ENCODE peak calls at places on chromosomes 3 and 15, in five cellular contexts. One of them, this sample, is unnamed.

GRCh38 chr3:173404156-173404555 is 6.6 kb downstream of the NLGN1 start:
- DNase-seq in cardiac muscle cell: no peak
- DNase-seq in CD8-positive, alpha-beta memory T cell: no peak
- DNase-seq in ovary: no peak
- DNase-seq in cardiac fibroblast: no peak
- DNase-seq in this sample: no peak

GRCh38 chr15:92425578-92426225 is 32.0 kb downstream of the ST8SIA2 start:
- DNase-seq in cardiac muscle cell: peak
- DNase-seq in CD8-positive, alpha-beta memory T cell: no peak
- DNase-seq in ovary: no peak
- DNase-seq in cardiac fibroblast: no peak
- DNase-seq in this sample: no peak

GRCh38 chr3:4766716-4767499 is 212.3 kb upstream of the BHLHE40 start:
- DNase-seq in cardiac muscle cell: no peak
- DNase-seq in CD8-positive, alpha-beta memory T cell: no peak
- DNase-seq in ovary: no peak
- DNase-seq in cardiac fibroblast: no peak
- DNase-seq in this sample: no peak

GRCh38 chr15:72340366-72340765 is 20.4 kb upstream of the CELF6 start:
- DNase-seq in cardiac muscle cell: no peak
- DNase-seq in CD8-positive, alpha-beta memory T cell: no peak
- DNase-seq in ovary: no peak
- DNase-seq in cardiac fibroblast: peak
- DNase-seq in this sample: no peak

GRCh38 chr15:37015476-37015875 is 84.9 kb downstream of the MEIS2 start:
- DNase-seq in cardiac muscle cell: no peak
- DNase-seq in CD8-positive, alpha-beta memory T cell: no peak
- DNase-seq in ovary: no peak
- DNase-seq in cardiac fibroblast: peak
- DNase-seq in this sample: no peak

GRCh38 chr3:106809633-106810460 is 567.4 kb upstream of the CCDC54 start:
- DNase-seq in cardiac muscle cell: no peak
- DNase-seq in CD8-positive, alpha-beta memory T cell: no peak
- DNase-seq in ovary: no peak
- DNase-seq in cardiac fibroblast: peak
- DNase-seq in this sample: no peak

GRCh38 chr15:90816401-90817116 is 51.8 kb upstream of the FURIN start:
- DNase-seq in cardiac muscle cell: no peak
- DNase-seq in CD8-positive, alpha-beta memory T cell: no peak
- DNase-seq in ovary: no peak
- DNase-seq in cardiac fibroblast: no peak
- DNase-seq in this sample: no peak

GRCh38 chr15:62165029-62165792 is at the start of gene C2CD4B:
- DNase-seq in cardiac muscle cell: peak
- DNase-seq in CD8-positive, alpha-beta memory T cell: no peak
- DNase-seq in ovary: no peak
- DNase-seq in cardiac fibroblast: peak
- DNase-seq in this sample: peak

GRCh38 chr3:105678017-105678416 is 190.8 kb downstream of the CBLB start:
- DNase-seq in cardiac muscle cell: no peak
- DNase-seq in CD8-positive, alpha-beta memory T cell: no peak
- DNase-seq in ovary: no peak
- DNase-seq in cardiac fibroblast: no peak
- DNase-seq in this sample: no peak

GRCh38 chr3:129025691-129026435 is 24.8 kb downstream of the EFCC1 start:
- DNase-seq in cardiac muscle cell: no peak
- DNase-seq in CD8-positive, alpha-beta memory T cell: no peak
- DNase-seq in ovary: peak
- DNase-seq in cardiac fibroblast: no peak
- DNase-seq in this sample: no peak

GRCh38 chr15:88513195-88513594 is 33.3 kb downstream of the DET1 start:
- DNase-seq in cardiac muscle cell: no peak
- DNase-seq in CD8-positive, alpha-beta memory T cell: no peak
- DNase-seq in ovary: no peak
- DNase-seq in cardiac fibroblast: peak
- DNase-seq in this sample: no peak

GRCh38 chr3:89113887-89114840 is 6.7 kb downstream of the EPHA3 start:
- DNase-seq in cardiac muscle cell: peak
- DNase-seq in CD8-positive, alpha-beta memory T cell: no peak
- DNase-seq in ovary: peak
- DNase-seq in cardiac fibroblast: peak
- DNase-seq in this sample: no peak

GRCh38 chr3:32818431-32819085 is 761 bp downstream of the TRIM71 start:
- DNase-seq in cardiac muscle cell: peak
- DNase-seq in CD8-positive, alpha-beta memory T cell: no peak
- DNase-seq in ovary: no peak
- DNase-seq in cardiac fibroblast: no peak
- DNase-seq in this sample: no peak

GRCh38 chr3:32819581-32820348 is 2.0 kb downstream of the TRIM71 start:
- DNase-seq in cardiac muscle cell: peak
- DNase-seq in CD8-positive, alpha-beta memory T cell: no peak
- DNase-seq in ovary: no peak
- DNase-seq in cardiac fibroblast: no peak
- DNase-seq in this sample: no peak

GRCh38 chr3:32817561-32818430 is at the start of gene TRIM71:
- DNase-seq in cardiac muscle cell: peak
- DNase-seq in CD8-positive, alpha-beta memory T cell: no peak
- DNase-seq in ovary: no peak
- DNase-seq in cardiac fibroblast: peak
- DNase-seq in this sample: no peak

GRCh38 chr3:32820430-32820829 is 2.6 kb downstream of the TRIM71 start:
- DNase-seq in cardiac muscle cell: no peak
- DNase-seq in CD8-positive, alpha-beta memory T cell: no peak
- DNase-seq in ovary: no peak
- DNase-seq in cardiac fibroblast: no peak
- DNase-seq in this sample: no peak

DNA sequence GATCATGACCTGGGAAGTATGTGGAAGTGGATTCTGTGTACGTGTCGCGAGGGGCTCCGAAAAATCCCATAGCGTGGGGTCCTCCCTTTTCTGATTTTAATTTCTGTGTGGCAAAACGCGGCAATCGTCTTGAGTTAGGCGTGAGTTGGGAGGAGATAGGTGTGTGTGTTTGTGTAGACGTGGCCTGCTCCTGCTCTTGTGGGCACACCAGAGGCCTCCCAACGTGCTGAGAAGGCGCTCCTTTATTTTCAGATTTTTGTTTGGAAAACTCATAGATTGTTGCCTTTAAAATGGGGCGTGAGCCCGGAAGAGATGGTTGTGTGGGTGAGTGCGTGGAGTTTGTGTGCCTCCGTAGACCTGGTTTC is 1.3 kb downstream of the TRIM71 start:
- DNase-seq in cardiac muscle cell: no peak
- DNase-seq in CD8-positive, alpha-beta memory T cell: no peak
- DNase-seq in ovary: no peak
- DNase-seq in cardiac fibroblast: no peak
- DNase-seq in this sample: no peak
- H3K4me3 ChIP-seq in cardiac muscle cell: peak
- H3K4me3 ChIP-seq in CD8-positive, alpha-beta memory T cell: no peak
- H3K4me3 ChIP-seq in ovary: no peak
- H3K4me3 ChIP-seq in cardiac fibroblast: no peak
- H3K4me3 ChIP-seq in this sample: no peak

DNA sequence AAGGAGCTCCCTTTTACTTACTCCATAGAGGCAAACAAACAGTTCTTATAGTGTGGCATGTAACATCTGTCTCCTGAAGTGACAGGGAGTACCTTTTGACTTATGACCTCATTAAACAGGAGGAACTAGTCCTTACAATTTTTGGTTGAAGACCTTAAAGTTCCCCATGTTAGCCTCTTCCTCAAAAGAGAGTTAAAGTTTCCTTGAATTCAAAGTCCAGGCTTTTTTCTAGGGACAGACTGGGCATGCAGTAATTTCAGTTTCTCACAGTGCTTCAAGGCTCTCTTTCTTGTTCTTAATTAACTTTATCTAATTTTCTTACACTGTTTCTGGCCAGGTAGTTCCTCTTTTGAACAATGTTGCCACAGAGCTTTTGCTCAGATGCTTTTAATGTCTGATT is 12.0 kb downstream of the GOLM2 start:
- DNase-seq in cardiac muscle cell: no peak
- DNase-seq in CD8-positive, alpha-beta memory T cell: no peak
- DNase-seq in ovary: no peak
- DNase-seq in cardiac fibroblast: no peak
- DNase-seq in this sample: no peak
- H3K4me3 ChIP-seq in cardiac muscle cell: no peak
- H3K4me3 ChIP-seq in CD8-positive, alpha-beta memory T cell: no peak
- H3K4me3 ChIP-seq in ovary: no peak
- H3K4me3 ChIP-seq in cardiac fibroblast: no peak
- H3K4me3 ChIP-seq in this sample: no peak

DNA sequence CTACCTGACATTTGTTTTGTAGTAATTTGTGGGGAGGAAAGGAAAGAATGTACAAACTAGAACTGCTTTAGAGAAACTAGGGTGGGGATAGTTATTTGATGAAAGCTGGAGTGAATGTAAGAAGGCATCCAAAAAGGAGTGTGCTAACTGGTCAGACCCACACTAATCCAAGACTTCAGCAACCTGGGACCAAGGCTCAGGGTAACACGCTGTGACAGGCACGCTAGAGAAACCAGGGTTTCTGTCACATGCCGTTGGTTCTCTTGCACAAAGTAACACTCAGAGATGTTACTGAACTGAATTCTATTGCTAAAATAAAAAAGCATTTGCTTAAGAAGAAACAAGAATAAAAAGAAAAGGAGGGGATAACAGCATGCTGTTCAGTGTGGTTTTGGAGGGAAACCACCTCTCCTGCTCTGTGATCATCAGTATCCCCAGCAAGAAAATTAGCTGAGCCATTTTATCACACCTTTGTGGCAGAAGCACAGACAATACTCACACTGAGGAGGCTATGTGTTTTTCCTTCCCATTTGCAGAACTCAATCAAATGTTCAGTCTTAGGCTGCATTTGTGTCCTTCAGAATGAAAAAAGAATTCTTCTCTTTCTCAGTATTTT is 2.8 kb upstream of the CCDC80 start:
- DNase-seq in cardiac muscle cell: no peak
- DNase-seq in CD8-positive, alpha-beta memory T cell: no peak
- DNase-seq in ovary: no peak
- DNase-seq in cardiac fibroblast: no peak
- DNase-seq in this sample: no peak
- H3K4me3 ChIP-seq in cardiac muscle cell: no peak
- H3K4me3 ChIP-seq in CD8-positive, alpha-beta memory T cell: no peak
- H3K4me3 ChIP-seq in ovary: no peak
- H3K4me3 ChIP-seq in cardiac fibroblast: no peak
- H3K4me3 ChIP-seq in this sample: no peak

DNA sequence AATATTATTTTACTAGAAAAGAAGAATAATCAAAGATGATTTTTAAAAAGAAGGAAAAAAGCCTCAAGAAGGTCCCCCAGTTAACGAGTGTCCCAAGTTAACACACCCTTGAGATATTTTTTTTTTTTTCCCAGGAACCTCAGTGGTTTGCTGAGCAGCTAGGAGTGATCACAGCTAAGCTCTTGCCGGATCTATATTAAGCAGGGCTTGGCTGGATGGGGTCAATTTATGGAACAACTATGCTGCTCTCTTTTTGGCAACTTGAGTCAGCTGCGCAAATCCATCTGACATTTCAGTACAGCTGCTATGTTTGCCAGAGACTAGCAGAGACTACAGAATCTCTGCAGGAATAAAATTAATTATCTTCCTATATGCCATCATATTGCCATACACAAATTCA is at the start of gene LMOD3:
- DNase-seq in cardiac muscle cell: no peak
- DNase-seq in CD8-positive, alpha-beta memory T cell: no peak
- DNase-seq in ovary: no peak
- DNase-seq in cardiac fibroblast: no peak
- DNase-seq in this sample: no peak
- H3K4me3 ChIP-seq in cardiac muscle cell: no peak
- H3K4me3 ChIP-seq in CD8-positive, alpha-beta memory T cell: no peak
- H3K4me3 ChIP-seq in ovary: no peak
- H3K4me3 ChIP-seq in cardiac fibroblast: no peak
- H3K4me3 ChIP-seq in this sample: no peak

GRCh38 chr15:96737408-96737807 is 406.9 kb downstream of the NR2F2 start:
- DNase-seq in cardiac muscle cell: no peak
- DNase-seq in CD8-positive, alpha-beta memory T cell: no peak
- DNase-seq in ovary: no peak
- DNase-seq in cardiac fibroblast: no peak
- DNase-seq in this sample: no peak

GRCh38 chr15:96732704-96733103 is 402.2 kb downstream of the NR2F2 start:
- DNase-seq in cardiac muscle cell: no peak
- DNase-seq in CD8-positive, alpha-beta memory T cell: no peak
- DNase-seq in ovary: no peak
- DNase-seq in cardiac fibroblast: peak
- DNase-seq in this sample: no peak

GRCh38 chr15:96735621-96736020 is 405.1 kb downstream of the NR2F2 start:
- DNase-seq in cardiac muscle cell: no peak
- DNase-seq in CD8-positive, alpha-beta memory T cell: no peak
- DNase-seq in ovary: no peak
- DNase-seq in cardiac fibroblast: no peak
- DNase-seq in this sample: no peak

GRCh38 chr15:96736384-96736783 is 405.9 kb downstream of the NR2F2 start:
- DNase-seq in cardiac muscle cell: no peak
- DNase-seq in CD8-positive, alpha-beta memory T cell: no peak
- DNase-seq in ovary: no peak
- DNase-seq in cardiac fibroblast: peak
- DNase-seq in this sample: no peak
- H3K4me3 ChIP-seq in cardiac muscle cell: no peak
- H3K4me3 ChIP-seq in CD8-positive, alpha-beta memory T cell: no peak
- H3K4me3 ChIP-seq in ovary: no peak
- H3K4me3 ChIP-seq in cardiac fibroblast: no peak
- H3K4me3 ChIP-seq in this sample: no peak

GRCh38 chr3:14143826-14144225 is 19.0 kb downstream of the TMEM43 start:
- DNase-seq in cardiac muscle cell: no peak
- DNase-seq in CD8-positive, alpha-beta memory T cell: peak
- DNase-seq in ovary: peak
- DNase-seq in cardiac fibroblast: peak
- DNase-seq in this sample: no peak

GRCh38 chr3:14144423-14145075 is 19.7 kb downstream of the TMEM43 start:
- DNase-seq in cardiac muscle cell: peak
- DNase-seq in CD8-positive, alpha-beta memory T cell: peak
- DNase-seq in ovary: peak
- DNase-seq in cardiac fibroblast: peak
- DNase-seq in this sample: peak

GRCh38 chr3:14145670-14146380 is 21.0 kb downstream of the TMEM43 start:
- DNase-seq in cardiac muscle cell: no peak
- DNase-seq in CD8-positive, alpha-beta memory T cell: peak
- DNase-seq in ovary: no peak
- DNase-seq in cardiac fibroblast: no peak
- DNase-seq in this sample: no peak

GRCh38 chr3:14146381-14147062 is 21.7 kb downstream of the TMEM43 start:
- DNase-seq in cardiac muscle cell: no peak
- DNase-seq in CD8-positive, alpha-beta memory T cell: peak
- DNase-seq in ovary: no peak
- DNase-seq in cardiac fibroblast: no peak
- DNase-seq in this sample: no peak

DNA sequence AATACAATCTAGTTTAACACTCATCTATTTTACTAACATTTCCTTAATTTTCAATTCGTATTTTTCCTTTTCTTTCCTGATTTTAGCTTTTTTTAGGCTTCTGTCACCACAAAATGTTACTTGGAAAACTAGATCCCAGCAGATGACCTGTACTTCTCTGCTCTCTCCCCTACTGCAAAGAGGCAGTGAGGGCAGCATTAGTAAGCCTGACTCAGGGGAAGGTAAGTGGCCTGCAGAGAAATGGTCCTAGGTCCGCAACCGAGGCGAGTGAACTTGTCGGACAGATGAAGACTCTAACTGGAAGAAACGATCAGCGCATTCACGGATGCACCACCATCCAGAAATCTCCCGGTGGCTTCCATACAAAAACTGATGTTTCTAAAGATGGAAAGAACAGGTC is 20.4 kb downstream of the TMEM43 start:
- DNase-seq in cardiac muscle cell: no peak
- DNase-seq in CD8-positive, alpha-beta memory T cell: peak
- DNase-seq in ovary: no peak
- DNase-seq in cardiac fibroblast: peak
- DNase-seq in this sample: no peak
- H3K4me3 ChIP-seq in cardiac muscle cell: no peak
- H3K4me3 ChIP-seq in CD8-positive, alpha-beta memory T cell: no peak
- H3K4me3 ChIP-seq in ovary: no peak
- H3K4me3 ChIP-seq in cardiac fibroblast: no peak
- H3K4me3 ChIP-seq in this sample: no peak

GRCh38 chr3:100210777-100211145 is 50.0 kb upstream of the TBC1D23 start:
- DNase-seq in cardiac muscle cell: no peak
- DNase-seq in CD8-positive, alpha-beta memory T cell: no peak
- DNase-seq in ovary: no peak
- DNase-seq in cardiac fibroblast: peak
- DNase-seq in this sample: no peak
- H3K4me3 ChIP-seq in cardiac muscle cell: no peak
- H3K4me3 ChIP-seq in CD8-positive, alpha-beta memory T cell: peak
- H3K4me3 ChIP-seq in ovary: no peak
- H3K4me3 ChIP-seq in cardiac fibroblast: no peak
- H3K4me3 ChIP-seq in this sample: no peak

This sample was measured in LNCaP clone FGC.